ENCODE peak calls at places on chromosome 17, in five cellular contexts. P, H, S, M and Y are unnamed samples.

GRCh38 chr17:7634384-7634783 is 4.4 kb downstream of the SHBG start:
- DNase-seq in S (peak; percentile 28), M (no peak), H (peak; percentile 52), P (peak; percentile 89), Y (peak; percentile 9)

GRCh38 chr17:45740553-45741330 is 43.4 kb upstream of the CRHR1 start:
- DNase-seq in P (peak; percentile 97), H (peak; percentile 54), S (peak; percentile 11), M (no peak), Y (peak; percentile 9)

GRCh38 chr17:64531955-64532371 is 25.2 kb downstream of the CEP95 start:
- DNase-seq in M (no peak), H (no peak), P (no peak), S (peak; percentile 85), Y (peak; percentile 75)

GRCh38 chr17:62724398-62725146 is 83.5 kb downstream of the MARCHF10 start:
- DNase-seq in M (no peak), H (no peak), P (no peak), S (no peak), Y (no peak)

GRCh38 chr17:40820228-40820838 is 2.1 kb downstream of the KRT10 start:
- DNase-seq in M (no peak), P (no peak), S (no peak), H (no peak), Y (no peak)

GRCh38 chr17:77637807-77638182 is 320.7 kb upstream of the TNRC6C start:
- DNase-seq in M (no peak), H (no peak), S (peak; percentile 2), P (peak; percentile 61), Y (peak; percentile 22)

GRCh38 chr17:15354256-15354655 is 12.9 kb upstream of the TEKT3 start:
- DNase-seq in P (no peak), S (no peak), H (no peak), M (no peak), Y (no peak)

GRCh38 chr17:77516902-77517301 is 376.1 kb downstream of the SEC14L1 start:
- DNase-seq in M (peak; percentile 31), H (no peak), S (peak; percentile 96), P (peak; percentile 5), Y (peak; percentile 81)

GRCh38 chr17:58337126-58337599 is 8.6 kb upstream of the TSPOAP1 start:
- DNase-seq in H (no peak), P (peak; percentile 45), M (no peak), S (no peak), Y (no peak)

GRCh38 chr17:71964559-71964958 is 156.3 kb upstream of the SOX9 start:
- DNase-seq in P (no peak), S (no peak), H (no peak), M (no peak), Y (no peak)

GRCh38 chr17:4679652-4680051 is 24.3 kb downstream of the PELP1 start:
- DNase-seq in H (no peak), P (no peak), S (peak; percentile 69), M (peak; percentile 56), Y (peak; percentile 59)

GRCh38 chr17:2259769-2260536 is 43.6 kb downstream of the SMG6 start:
- DNase-seq in H (no peak), M (no peak), S (peak; percentile 84), P (no peak), Y (peak; percentile 54)

GRCh38 chr17:7558544-7559306 is at the start of gene TNFSF13:
- DNase-seq in S (no peak), M (no peak), P (no peak), H (peak; percentile 45), Y (no peak)

GRCh38 chr17:69434164-69434579 is 19.7 kb downstream of the MAP2K6 start:
- DNase-seq in P (no peak), S (peak; percentile 57), M (peak; percentile 67), H (no peak), Y (peak; percentile 32)

GRCh38 chr17:72370819-72371218 is 250.0 kb downstream of the SOX9 start:
- DNase-seq in M (no peak), H (no peak), P (no peak), S (peak; percentile 81), Y (peak; percentile 73)

GRCh38 chr17:15263206-15263579 is 1.9 kb downstream of the PMP22 start:
- DNase-seq in M (no peak), S (peak; percentile 91), H (peak; percentile 92), P (peak; percentile 80), Y (peak; percentile 90)

GRCh38 chr17:81252336-81253329 is 13.5 kb downstream of the NDUFAF8 start:
- DNase-seq in P (no peak), S (no peak), H (no peak), M (no peak), Y (no peak)

GRCh38 chr17:67578058-67578457 is 139.7 kb upstream of the NOL11 start:
- DNase-seq in P (peak; percentile 34), H (no peak), S (no peak), M (no peak), Y (no peak)

GRCh38 chr17:81073967-81074366 is 39.0 kb downstream of the BAIAP2 start:
- DNase-seq in M (no peak), S (no peak), P (no peak), H (no peak), Y (no peak)

GRCh38 chr17:2797632-2798031 is 1.4 kb downstream of the RAP1GAP2 start:
- DNase-seq in P (peak; percentile 42), H (no peak), S (no peak), M (no peak), Y (no peak)

GRCh38 chr17:28949185-28950016 is 1.9 kb downstream of the PHF12 start:
- DNase-seq in H (peak; percentile 68), S (peak; percentile 47), M (no peak), P (peak; percentile 76), Y (peak; percentile 64)

GRCh38 chr17:60138769-60139437 is 10.9 kb upstream of the CA4 start:
- DNase-seq in P (peak; percentile 67), H (no peak), M (no peak), S (no peak), Y (no peak)

GRCh38 chr17:1005361-1005946 is 8.5 kb downstream of the TIMM22 start:
- DNase-seq in P (peak; percentile 55), S (peak; percentile 83), H (peak; percentile 82), M (no peak), Y (peak; percentile 85)

GRCh38 chr17:41919165-41919817 is 540 bp upstream of the ACLY start:
- DNase-seq in P (peak; percentile 85), M (no peak), H (no peak), S (no peak), Y (no peak)

GRCh38 chr17:7340179-7340578 is 3.9 kb downstream of the ACAP1 start:
- DNase-seq in M (no peak), S (no peak), P (no peak), H (no peak), Y (no peak)

GRCh38 chr17:19558946-19559345 is 25.3 kb downstream of the SLC47A1 start:
- DNase-seq in S (peak; percentile 11), P (no peak), H (no peak), M (no peak), Y (no peak)

GRCh38 chr17:42748906-42749798 is 4.3 kb upstream of the EZH1 start:
- DNase-seq in P (no peak), H (no peak), S (no peak), M (no peak), Y (no peak)

GRCh38 chr17:44536090-44536960 is 21.0 kb upstream of the FZD2 start:
- DNase-seq in S (peak; percentile 10), P (peak; percentile 37), H (no peak), M (no peak), Y (no peak)

GRCh38 chr17:60971515-60972369 is 294.1 kb downstream of the BCAS3 start:
- DNase-seq in H (no peak), S (peak; percentile 51), P (peak; percentile 51), M (peak; percentile 16), Y (peak; percentile 56)

GRCh38 chr17:57949649-57950048 is 5.6 kb downstream of the CUEDC1 start:
- DNase-seq in H (peak; percentile 40), S (no peak), P (no peak), M (no peak), Y (no peak)

GRCh38 chr17:65707780-65708179 is 146.3 kb upstream of the AXIN2 start:
- DNase-seq in S (peak; percentile 67), P (no peak), H (no peak), M (no peak), Y (peak; percentile 35)

DNA sequence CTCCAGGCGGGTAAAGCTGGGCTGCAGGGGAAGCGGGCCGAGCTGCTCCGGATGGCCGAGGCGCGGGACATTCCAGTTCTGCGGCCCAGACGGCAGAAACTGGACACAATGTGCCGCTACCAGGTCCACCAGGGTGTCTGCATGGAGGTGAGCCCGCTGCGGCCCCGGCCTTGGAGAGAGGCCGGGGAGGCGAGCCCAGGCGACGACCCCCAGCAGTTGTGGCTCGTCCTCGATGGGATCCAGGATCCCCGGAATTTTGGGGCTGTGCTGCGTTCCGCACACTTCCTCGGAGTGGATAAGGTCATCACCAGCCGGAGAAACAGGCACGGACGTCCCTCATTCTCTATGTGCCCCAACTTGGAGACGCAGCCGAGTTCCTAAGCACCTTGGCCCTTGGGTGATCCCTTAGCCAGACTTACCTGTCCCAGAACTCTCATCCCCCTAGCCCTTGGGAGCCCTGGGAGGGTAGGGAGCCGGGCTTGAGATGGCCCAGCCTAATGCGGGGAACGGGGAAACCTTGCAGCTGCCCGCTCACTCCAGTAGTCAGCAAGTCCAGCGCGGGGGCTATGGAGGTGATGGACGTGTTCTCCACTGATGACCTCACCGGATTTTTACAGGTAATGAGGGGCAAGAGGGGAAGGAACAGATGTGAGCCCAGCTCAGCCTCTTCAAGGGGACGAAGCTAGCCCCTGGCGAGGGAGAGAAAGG is 801 bp downstream of the MRM1 start:
- DNase-seq in H (no peak), M (no peak), S (peak; percentile 17), P (no peak), Y (no peak)
- H3K4me3 ChIP-seq in H (peak overlapping the region; percentile 82), M (peak overlapping the region; percentile 67), S (peak overlapping the region; percentile 91), P (peak overlapping the region; percentile 95), Y (peak overlapping the region; percentile 93)

GRCh38 chr17:82703935-82704865 is 5.7 kb upstream of the RAB40B start:
- DNase-seq in S (no peak), M (no peak), P (no peak), H (no peak), Y (no peak)
- H3K4me3 ChIP-seq in S (no peak overlapping the region), M (no peak overlapping the region), P (no peak overlapping the region), H (no peak overlapping the region), Y (no peak overlapping the region)

GRCh38 chr17:48596735-48597491 is 3.3 kb upstream of the HOXB5 start:
- DNase-seq in P (peak; percentile 70), S (no peak), H (no peak), M (no peak), Y (peak; percentile 77)
- H3K4me3 ChIP-seq in P (no peak overlapping the region), S (peak overlapping the region; percentile 87), H (peak overlapping the region; percentile 62), M (peak overlapping the region; percentile 92), Y (peak overlapping the region; percentile 57)

DNA sequence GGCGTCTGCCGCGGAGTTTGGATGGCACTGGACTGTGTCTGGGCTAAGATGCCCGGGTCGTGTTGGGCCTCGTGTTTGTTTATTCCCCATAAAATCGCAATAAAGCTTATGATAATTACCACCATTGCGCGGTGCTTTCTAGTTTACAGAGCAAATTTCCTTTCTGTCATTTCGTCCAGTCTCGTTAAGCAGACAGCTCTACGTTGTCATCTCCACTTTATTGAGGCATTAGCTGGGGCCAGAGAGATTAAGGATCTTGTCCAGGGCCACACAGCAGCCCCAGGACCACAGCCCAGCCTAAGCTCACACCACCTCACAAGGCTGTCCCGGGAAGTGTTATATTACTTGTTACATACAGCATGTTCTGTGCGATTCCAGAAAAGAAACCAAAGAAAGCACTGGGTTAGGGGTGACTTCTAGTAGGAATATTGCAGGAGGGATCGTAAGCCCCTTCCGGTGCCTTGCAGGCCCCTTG is 6.4 kb downstream of the NOS2 start:
- DNase-seq in M (no peak), S (no peak), H (no peak), P (no peak), Y (no peak)
- H3K4me3 ChIP-seq in M (no peak overlapping the region), S (peak overlapping the region; percentile 34), H (peak overlapping the region; percentile 50), P (peak overlapping the region; percentile 42), Y (no peak overlapping the region)